ENCODE peak calls at places on chromosomes 5 and 9, in ten cellular contexts. G, L, K, Y, B, N, P, T, J and H are unnamed samples.
A peak's percentile ranks its signal among the peaks of the same experiment; 100 is the strongest.

GRCh38 chr9:37353791-37354190 is 68.7 kb upstream of the GRHPR start:
- DNase-seq in G (no peak), L (no peak), K (no peak), Y (no peak), B (no peak), N (peak; percentile 23), P (no peak), T (no peak), J (no peak), H (no peak)

GRCh38 chr5:132002701-132003100 is 8.8 kb downstream of the ACSL6 start:
- DNase-seq in G (peak; percentile 36), L (no peak), K (no peak), Y (no peak), B (no peak), N (no peak), P (no peak), T (no peak), J (no peak), H (no peak)

GRCh38 chr5:68053202-68053601 is 162.4 kb upstream of the PIK3R1 start:
- DNase-seq in G (no peak), L (no peak), K (no peak), Y (no peak), B (no peak), N (peak; percentile 60), P (no peak), T (peak; percentile 28), J (no peak), H (no peak)

GRCh38 chr9:113233146-113233545 is 11.8 kb downstream of the SLC31A1 start:
- DNase-seq in G (no peak), L (no peak), K (no peak), Y (no peak), B (no peak), N (no peak), P (no peak), T (no peak), J (no peak), H (no peak)

GRCh38 chr5:176450077-176450476 is 1.9 kb downstream of the FAF2 start:
- DNase-seq in G (no peak), L (no peak), K (peak; percentile 48), Y (no peak), B (no peak), N (no peak), P (no peak), T (no peak), J (no peak), H (no peak)

GRCh38 chr9:94853887-94854286 is 127.4 kb downstream of the AOPEP start:
- DNase-seq in G (no peak), L (no peak), K (no peak), Y (no peak), B (no peak), N (no peak), P (no peak), T (no peak), J (no peak), H (no peak)

GRCh38 chr5:145689235-145689634 is 145.9 kb downstream of the PRELID2 start:
- DNase-seq in G (peak; percentile 15), L (no peak), K (no peak), Y (peak; percentile 30), B (no peak), N (no peak), P (no peak), T (no peak), J (no peak), H (no peak)

GRCh38 chr5:65037845-65038815 is 269.4 kb downstream of the CWC27 start:
- DNase-seq in G (no peak), L (peak; percentile 22), K (peak; percentile 74), Y (no peak), B (no peak), N (no peak), P (no peak), T (no peak), J (no peak), H (peak; percentile 13)

GRCh38 chr9:12838546-12838945 is 63.7 kb downstream of the LURAP1L start:
- DNase-seq in G (no peak), L (no peak), K (no peak), Y (no peak), B (no peak), N (no peak), P (no peak), T (no peak), J (no peak), H (no peak)

GRCh38 chr5:178576591-178577351 is 13.4 kb downstream of the COL23A1 start:
- DNase-seq in G (no peak), L (peak; percentile 39), K (no peak), Y (no peak), B (peak; percentile 72), N (no peak), P (no peak), T (no peak), J (no peak), H (no peak)

GRCh38 chr5:172871982-172872381 is 37.9 kb downstream of the ERGIC1 start:
- DNase-seq in G (no peak), L (no peak), K (no peak), Y (no peak), B (no peak), N (peak; percentile 66), P (no peak), T (no peak), J (no peak), H (no peak)

GRCh38 chr5:108760512-108760911 is 12.8 kb downstream of the FER start:
- DNase-seq in G (no peak), L (no peak), K (no peak), Y (no peak), B (no peak), N (no peak), P (no peak), T (no peak), J (no peak), H (no peak)

GRCh38 chr5:140130949-140131733 is 5.4 kb downstream of the IGIP start:
- DNase-seq in G (no peak), L (no peak), K (no peak), Y (no peak), B (no peak), N (no peak), P (no peak), T (no peak), J (no peak), H (no peak)

GRCh38 chr5:165775094-165775493 is 2269.7 kb downstream of the MAT2B start:
- DNase-seq in G (no peak), L (no peak), K (no peak), Y (no peak), B (no peak), N (no peak), P (no peak), T (no peak), J (no peak), H (no peak)

GRCh38 chr9:4192450-4192849 is 107.4 kb downstream of the GLIS3 start:
- DNase-seq in G (no peak), L (no peak), K (no peak), Y (no peak), B (no peak), N (no peak), P (no peak), T (no peak), J (no peak), H (no peak)

GRCh38 chr5:143771229-143772001 is 40.5 kb upstream of the HMHB1 start:
- DNase-seq in G (no peak), L (no peak), K (no peak), Y (no peak), B (no peak), N (no peak), P (no peak), T (no peak), J (no peak), H (no peak)

GRCh38 chr5:169629847-169630548 is 7.1 kb upstream of the DOCK2 start:
- DNase-seq in G (no peak), L (peak; percentile 86), K (peak; percentile 89), Y (no peak), B (no peak), N (peak; percentile 89), P (no peak), T (peak; percentile 97), J (peak; percentile 93), H (no peak)

GRCh38 chr9:15389173-15389572 is 33.5 kb upstream of the SNAPC3 start:
- DNase-seq in G (no peak), L (no peak), K (no peak), Y (no peak), B (no peak), N (no peak), P (no peak), T (no peak), J (no peak), H (no peak)

GRCh38 chr5:180625125-180625790 is 24.1 kb downstream of the FLT4 start:
- DNase-seq in G (no peak), L (no peak), K (no peak), Y (no peak), B (no peak), N (no peak), P (no peak), T (no peak), J (no peak), H (no peak)

GRCh38 chr5:112612663-112613062 is 125.0 kb upstream of the APC start:
- DNase-seq in G (no peak), L (no peak), K (no peak), Y (no peak), B (no peak), N (no peak), P (no peak), T (no peak), J (no peak), H (no peak)

GRCh38 chr5:168023190-168023589 is 268.3 kb upstream of the WWC1 start:
- DNase-seq in G (peak; percentile 32), L (no peak), K (no peak), Y (no peak), B (no peak), N (no peak), P (peak; percentile 73), T (no peak), J (peak; percentile 93), H (no peak)

GRCh38 chr9:107760469-107761242 is 271.1 kb upstream of the KLF4 start:
- DNase-seq in G (peak; percentile 6), L (no peak), K (no peak), Y (no peak), B (no peak), N (no peak), P (peak; percentile 52), T (no peak), J (no peak), H (no peak)

GRCh38 chr9:97717866-97718265 is 20.7 kb upstream of the XPA start:
- DNase-seq in G (no peak), L (no peak), K (no peak), Y (no peak), B (no peak), N (no peak), P (no peak), T (no peak), J (no peak), H (no peak)

GRCh38 chr5:121189569-121190305 is 661.9 kb upstream of the FTMT start:
- DNase-seq in G (no peak), L (peak; percentile 47), K (peak; percentile 0), Y (no peak), B (no peak), N (peak; percentile 49), P (no peak), T (peak; percentile 20), J (no peak), H (no peak)

GRCh38 chr5:17184596-17184995 is 32.8 kb upstream of the BASP1 start:
- DNase-seq in G (no peak), L (no peak), K (no peak), Y (no peak), B (no peak), N (no peak), P (no peak), T (no peak), J (no peak), H (no peak)

GRCh38 chr5:95975703-95976102 is 14.1 kb upstream of the ELL2 start:
- DNase-seq in G (no peak), L (no peak), K (no peak), Y (no peak), B (no peak), N (no peak), P (no peak), T (no peak), J (no peak), H (no peak)

GRCh38 chr9:99093492-99093791 is 11.5 kb upstream of the TGFBR1 start:
- DNase-seq in G (no peak), L (no peak), K (no peak), Y (no peak), B (no peak), N (no peak), P (no peak), T (no peak), J (no peak), H (no peak)

GRCh38 chr5:73230264-73231244 is 57.6 kb downstream of the TMEM174 start:
- DNase-seq in G (no peak), L (no peak), K (no peak), Y (no peak), B (peak; percentile 67), N (no peak), P (no peak), T (no peak), J (no peak), H (no peak)